ENCODE peak calls at places on chromosomes 16 and 17, in seven cellular contexts. One of them, this sample, is unnamed.

GRCh38 chr17:42365136-42365535 is 23.1 kb downstream of the STAT3 start:
- DNase-seq in A549: no peak
- DNase-seq in HCT116: no peak
- DNase-seq in heart left ventricle: no peak
- DNase-seq in ovary: no peak
- DNase-seq in IMR-90: peak; percentile 87
- DNase-seq in transverse colon: no peak
- DNase-seq in this sample: no peak

GRCh38 chr16:26149661-26150060 is 457.9 kb downstream of the HS3ST4 start:
- DNase-seq in transverse colon: no peak
- DNase-seq in IMR-90: no peak
- DNase-seq in A549: no peak
- DNase-seq in HCT116: no peak
- DNase-seq in heart left ventricle: no peak
- DNase-seq in ovary: no peak
- DNase-seq in this sample: no peak

GRCh38 chr17:45825792-45826191 is 18.9 kb upstream of the SPPL2C start:
- DNase-seq in ovary: no peak
- DNase-seq in A549: no peak
- DNase-seq in heart left ventricle: no peak
- DNase-seq in transverse colon: no peak
- DNase-seq in HCT116: no peak
- DNase-seq in IMR-90: no peak
- DNase-seq in this sample: no peak

GRCh38 chr17:40545660-40546059 is 19.6 kb downstream of the CCR7 start:
- DNase-seq in A549: no peak
- DNase-seq in HCT116: no peak
- DNase-seq in heart left ventricle: no peak
- DNase-seq in ovary: no peak
- DNase-seq in IMR-90: no peak
- DNase-seq in transverse colon: peak; percentile 1
- DNase-seq in this sample: peak; percentile 16

GRCh38 chr17:41553176-41553575 is 18.7 kb downstream of the KRT9 start:
- DNase-seq in IMR-90: peak; percentile 26
- DNase-seq in heart left ventricle: no peak
- DNase-seq in ovary: no peak
- DNase-seq in HCT116: no peak
- DNase-seq in transverse colon: no peak
- DNase-seq in A549: no peak
- DNase-seq in this sample: no peak

GRCh38 chr17:8611135-8611534 is 19.4 kb downstream of the MYH10 start:
- DNase-seq in HCT116: no peak
- DNase-seq in IMR-90: no peak
- DNase-seq in transverse colon: no peak
- DNase-seq in heart left ventricle: no peak
- DNase-seq in A549: no peak
- DNase-seq in ovary: no peak
- DNase-seq in this sample: no peak

GRCh38 chr16:84223456-84223855 is 16.4 kb downstream of the KCNG4 start:
- DNase-seq in A549: no peak
- DNase-seq in ovary: no peak
- DNase-seq in HCT116: no peak
- DNase-seq in IMR-90: peak; percentile 8
- DNase-seq in transverse colon: no peak
- DNase-seq in heart left ventricle: no peak
- DNase-seq in this sample: no peak

GRCh38 chr16:54336805-54337204 is 50.2 kb upstream of the IRX3 start:
- DNase-seq in HCT116: no peak
- DNase-seq in A549: no peak
- DNase-seq in ovary: no peak
- DNase-seq in IMR-90: no peak
- DNase-seq in heart left ventricle: no peak
- DNase-seq in transverse colon: no peak
- DNase-seq in this sample: no peak

GRCh38 chr16:51839697-51840462 is 688.8 kb upstream of the SALL1 start:
- DNase-seq in transverse colon: no peak
- DNase-seq in A549: no peak
- DNase-seq in ovary: no peak
- DNase-seq in HCT116: no peak
- DNase-seq in IMR-90: peak; percentile 60
- DNase-seq in heart left ventricle: no peak
- DNase-seq in this sample: no peak

GRCh38 chr17:75829747-75830146 is 14.5 kb downstream of the UNC13D start:
- DNase-seq in HCT116: no peak
- DNase-seq in A549: no peak
- DNase-seq in IMR-90: no peak
- DNase-seq in heart left ventricle: no peak
- DNase-seq in ovary: no peak
- DNase-seq in transverse colon: no peak
- DNase-seq in this sample: no peak

DNA sequence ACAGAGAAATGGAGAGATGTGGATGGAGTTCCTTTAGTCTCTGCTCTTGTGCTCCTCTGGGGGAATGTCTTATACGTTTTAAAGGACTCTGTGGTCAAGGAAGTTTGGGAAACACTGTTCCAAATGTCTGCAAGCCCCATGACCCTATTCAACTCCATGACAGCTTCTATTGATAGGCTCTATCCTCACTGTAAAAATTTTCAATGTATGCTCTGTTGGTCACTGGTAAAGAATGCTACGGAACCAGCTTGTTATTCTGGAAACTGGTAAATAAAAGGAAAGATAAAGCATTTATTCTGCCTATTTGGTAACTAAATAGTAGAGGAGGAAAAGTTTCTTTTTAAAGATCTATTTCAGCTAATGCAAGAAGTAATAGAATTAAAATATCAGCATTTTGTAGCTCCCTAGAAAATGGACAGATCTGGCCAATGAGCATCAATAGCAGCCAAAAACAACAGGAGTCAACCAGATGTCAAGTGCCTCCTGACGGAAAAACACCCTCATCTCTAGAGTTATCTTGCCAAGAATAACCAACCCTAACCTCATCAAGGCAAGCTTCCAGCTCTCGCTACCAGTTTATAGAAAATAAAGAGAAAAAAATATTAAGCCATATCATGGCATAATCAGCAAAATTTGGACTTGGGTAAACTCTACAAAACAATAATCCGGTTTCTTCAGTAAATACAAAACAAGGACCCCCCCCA is 16.1 kb downstream of the GDE1 start:
- DNase-seq in transverse colon: no peak
- DNase-seq in HCT116: no peak
- DNase-seq in heart left ventricle: no peak
- DNase-seq in IMR-90: peak; percentile 17
- DNase-seq in ovary: no peak
- DNase-seq in A549: no peak
- DNase-seq in this sample: no peak
- H3K27ac ChIP-seq in transverse colon: no peak overlapping the region
- H3K27ac ChIP-seq in HCT116: no peak overlapping the region
- H3K27ac ChIP-seq in heart left ventricle: no peak overlapping the region
- H3K27ac ChIP-seq in IMR-90: no peak overlapping the region
- H3K27ac ChIP-seq in ovary: no peak overlapping the region
- H3K27ac ChIP-seq in A549: no peak overlapping the region
- H3K27ac ChIP-seq in this sample: no peak overlapping the region

GRCh38 chr17:58639681-58640080 is 52.2 kb downstream of the TEX14 start:
- DNase-seq in HCT116: no peak
- DNase-seq in A549: no peak
- DNase-seq in heart left ventricle: no peak
- DNase-seq in ovary: no peak
- DNase-seq in transverse colon: no peak
- DNase-seq in IMR-90: no peak
- DNase-seq in this sample: no peak

GRCh38 chr17:58640202-58640601 is 51.6 kb downstream of the TEX14 start:
- DNase-seq in transverse colon: no peak
- DNase-seq in ovary: no peak
- DNase-seq in A549: no peak
- DNase-seq in HCT116: no peak
- DNase-seq in heart left ventricle: no peak
- DNase-seq in IMR-90: no peak
- DNase-seq in this sample: no peak

GRCh38 chr17:58641937-58642336 is 49.9 kb downstream of the TEX14 start:
- DNase-seq in ovary: no peak
- DNase-seq in HCT116: no peak
- DNase-seq in IMR-90: no peak
- DNase-seq in transverse colon: no peak
- DNase-seq in heart left ventricle: no peak
- DNase-seq in A549: no peak
- DNase-seq in this sample: no peak

GRCh38 chr17:58648236-58648635 is 43.6 kb downstream of the TEX14 start:
- DNase-seq in ovary: no peak
- DNase-seq in heart left ventricle: no peak
- DNase-seq in transverse colon: no peak
- DNase-seq in A549: no peak
- DNase-seq in IMR-90: no peak
- DNase-seq in HCT116: no peak
- DNase-seq in this sample: no peak

DNA sequence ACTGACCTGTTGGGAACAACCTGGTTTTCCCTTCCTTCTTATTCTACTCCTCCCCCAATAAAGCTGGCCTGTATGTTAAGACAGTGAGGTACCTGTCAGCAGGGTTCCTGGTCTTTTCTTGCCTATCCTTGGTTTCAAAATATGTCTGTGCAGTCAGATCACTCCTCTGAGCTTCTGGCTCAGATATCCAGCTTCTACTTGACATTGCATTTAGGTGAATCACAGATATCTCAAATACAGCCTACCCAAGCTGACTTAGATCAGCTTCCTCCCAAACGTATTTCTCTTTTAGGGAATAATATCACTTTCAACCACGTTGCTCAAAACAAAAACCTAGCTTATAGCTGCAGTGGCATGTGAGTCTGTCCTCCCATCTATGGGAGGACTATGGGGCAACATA is 48.7 kb downstream of the TEX14 start:
- DNase-seq in transverse colon: no peak
- DNase-seq in heart left ventricle: no peak
- DNase-seq in HCT116: no peak
- DNase-seq in ovary: no peak
- DNase-seq in IMR-90: peak; percentile 86
- DNase-seq in A549: peak; percentile 56
- DNase-seq in this sample: no peak
- TF ChIP-seq POLR2A in transverse colon: no peak
- TF ChIP-seq POLR2A in heart left ventricle: no peak
- TF ChIP-seq POLR2A in HCT116: no peak
- TF ChIP-seq POLR2A in ovary: no peak
- TF ChIP-seq POLR2A in IMR-90: no peak
- TF ChIP-seq POLR2A in A549: no peak
- TF ChIP-seq POLR2A in this sample: no peak

GRCh38 chr16:72189865-72190371 is 18.0 kb upstream of the PMFBP1 start:
- DNase-seq in HCT116: no peak
- DNase-seq in A549: no peak
- DNase-seq in ovary: no peak
- DNase-seq in transverse colon: no peak
- DNase-seq in heart left ventricle: no peak
- DNase-seq in IMR-90: peak; percentile 51
- DNase-seq in this sample: no peak

GRCh38 chr16:72188512-72188911 is 16.6 kb upstream of the PMFBP1 start:
- DNase-seq in A549: no peak
- DNase-seq in heart left ventricle: no peak
- DNase-seq in ovary: no peak
- DNase-seq in IMR-90: no peak
- DNase-seq in HCT116: no peak
- DNase-seq in transverse colon: no peak
- DNase-seq in this sample: no peak

GRCh38 chr16:72195609-72196008 is 23.7 kb upstream of the PMFBP1 start:
- DNase-seq in ovary: no peak
- DNase-seq in HCT116: no peak
- DNase-seq in heart left ventricle: no peak
- DNase-seq in IMR-90: no peak
- DNase-seq in transverse colon: no peak
- DNase-seq in A549: no peak
- DNase-seq in this sample: no peak

GRCh38 chr16:72191551-72191950 is 19.6 kb upstream of the PMFBP1 start:
- DNase-seq in HCT116: no peak
- DNase-seq in heart left ventricle: no peak
- DNase-seq in IMR-90: no peak
- DNase-seq in A549: no peak
- DNase-seq in transverse colon: no peak
- DNase-seq in ovary: no peak
- DNase-seq in this sample: no peak
- H3K27ac ChIP-seq in HCT116: no peak overlapping the region
- H3K27ac ChIP-seq in heart left ventricle: no peak overlapping the region
- H3K27ac ChIP-seq in IMR-90: no peak overlapping the region
- H3K27ac ChIP-seq in A549: no peak overlapping the region
- H3K27ac ChIP-seq in transverse colon: no peak overlapping the region
- H3K27ac ChIP-seq in ovary: no peak overlapping the region
- H3K27ac ChIP-seq in this sample: no peak overlapping the region

GRCh38 chr16:19289805-19290490 is 4.4 kb downstream of the CLEC19A start:
- DNase-seq in IMR-90: no peak
- DNase-seq in A549: no peak
- DNase-seq in HCT116: no peak
- DNase-seq in transverse colon: no peak
- DNase-seq in ovary: no peak
- DNase-seq in heart left ventricle: no peak
- DNase-seq in this sample: no peak

GRCh38 chr16:19291459-19291858 is 5.9 kb downstream of the CLEC19A start:
- DNase-seq in heart left ventricle: no peak
- DNase-seq in IMR-90: no peak
- DNase-seq in A549: no peak
- DNase-seq in ovary: no peak
- DNase-seq in HCT116: no peak
- DNase-seq in transverse colon: no peak
- DNase-seq in this sample: no peak

GRCh38 chr16:19290860-19291259 is 5.3 kb downstream of the CLEC19A start:
- DNase-seq in A549: no peak
- DNase-seq in transverse colon: no peak
- DNase-seq in heart left ventricle: no peak
- DNase-seq in IMR-90: no peak
- DNase-seq in ovary: no peak
- DNase-seq in HCT116: no peak
- DNase-seq in this sample: no peak

GRCh38 chr16:19294156-19294649 is 8.7 kb downstream of the CLEC19A start:
- DNase-seq in IMR-90: no peak
- DNase-seq in ovary: no peak
- DNase-seq in HCT116: no peak
- DNase-seq in transverse colon: peak; percentile 37
- DNase-seq in A549: no peak
- DNase-seq in heart left ventricle: peak; percentile 82
- DNase-seq in this sample: peak; percentile 14

GRCh38 chr16:19292186-19292585 is 6.7 kb downstream of the CLEC19A start:
- DNase-seq in A549: no peak
- DNase-seq in transverse colon: no peak
- DNase-seq in HCT116: no peak
- DNase-seq in IMR-90: no peak
- DNase-seq in heart left ventricle: no peak
- DNase-seq in ovary: no peak
- DNase-seq in this sample: no peak
- TF ChIP-seq POLR2A in A549: no peak
- TF ChIP-seq POLR2A in transverse colon: no peak
- TF ChIP-seq POLR2A in HCT116: no peak
- TF ChIP-seq POLR2A in IMR-90: no peak
- TF ChIP-seq POLR2A in heart left ventricle: no peak
- TF ChIP-seq POLR2A in ovary: no peak
- TF ChIP-seq POLR2A in this sample: no peak